ENCODE peak calls at places on chromosome 10, in four cellular contexts. One of them, this sample, is unnamed.

GRCh38 chr10:111117528-111118277 is 40.9 kb downstream of the ADRA2A start:
- DNase-seq in AG09309: no peak
- DNase-seq in BE2C: no peak
- DNase-seq in CD4-positive, CD25-positive, alpha-beta regulatory T cell: no peak
- DNase-seq in this sample: no peak

GRCh38 chr10:33052915-33053810 is 95.1 kb upstream of the ITGB1 start:
- DNase-seq in AG09309: no peak
- DNase-seq in CD4-positive, CD25-positive, alpha-beta regulatory T cell: no peak
- DNase-seq in BE2C: no peak
- DNase-seq in this sample: no peak

GRCh38 chr10:8073696-8074416 is 19.4 kb downstream of the GATA3 start:
- DNase-seq in CD4-positive, CD25-positive, alpha-beta regulatory T cell: no peak
- DNase-seq in AG09309: no peak
- DNase-seq in BE2C: peak
- DNase-seq in this sample: no peak

GRCh38 chr10:1432161-1432560 is 305.2 kb downstream of the ADARB2 start:
- DNase-seq in CD4-positive, CD25-positive, alpha-beta regulatory T cell: no peak
- DNase-seq in AG09309: no peak
- DNase-seq in BE2C: no peak
- DNase-seq in this sample: no peak

GRCh38 chr10:86182150-86182549 is 184.4 kb downstream of the GRID1 start:
- DNase-seq in AG09309: no peak
- DNase-seq in CD4-positive, CD25-positive, alpha-beta regulatory T cell: no peak
- DNase-seq in BE2C: peak
- DNase-seq in this sample: no peak

GRCh38 chr10:67602268-67602950 is 93.6 kb downstream of the CTNNA3 start:
- DNase-seq in AG09309: peak
- DNase-seq in CD4-positive, CD25-positive, alpha-beta regulatory T cell: no peak
- DNase-seq in BE2C: no peak
- DNase-seq in this sample: no peak

GRCh38 chr10:73779539-73780197 is 2.2 kb upstream of the CHCHD1 start:
- DNase-seq in CD4-positive, CD25-positive, alpha-beta regulatory T cell: no peak
- DNase-seq in AG09309: no peak
- DNase-seq in BE2C: no peak
- DNase-seq in this sample: no peak

GRCh38 chr10:21515581-21516269 is 9.8 kb downstream of the SKIDA1 start:
- DNase-seq in CD4-positive, CD25-positive, alpha-beta regulatory T cell: no peak
- DNase-seq in BE2C: no peak
- DNase-seq in AG09309: no peak
- DNase-seq in this sample: no peak

GRCh38 chr10:132036153-132036886 is 29.4 kb upstream of the JAKMIP3 start:
- DNase-seq in AG09309: no peak
- DNase-seq in BE2C: no peak
- DNase-seq in CD4-positive, CD25-positive, alpha-beta regulatory T cell: no peak
- DNase-seq in this sample: peak

GRCh38 chr10:7264313-7264741 is 146.5 kb downstream of the SFMBT2 start:
- DNase-seq in BE2C: peak
- DNase-seq in AG09309: no peak
- DNase-seq in CD4-positive, CD25-positive, alpha-beta regulatory T cell: no peak
- DNase-seq in this sample: no peak

GRCh38 chr10:22556774-22557173 is 157.6 kb downstream of the PIP4K2A start:
- DNase-seq in BE2C: no peak
- DNase-seq in CD4-positive, CD25-positive, alpha-beta regulatory T cell: no peak
- DNase-seq in AG09309: no peak
- DNase-seq in this sample: no peak

GRCh38 chr10:125634606-125635005 is 48.4 kb downstream of the TEX36 start:
- DNase-seq in BE2C: no peak
- DNase-seq in AG09309: no peak
- DNase-seq in CD4-positive, CD25-positive, alpha-beta regulatory T cell: no peak
- DNase-seq in this sample: no peak
- H3K4me3 ChIP-seq in BE2C: no peak
- H3K4me3 ChIP-seq in AG09309: no peak
- H3K4me3 ChIP-seq in CD4-positive, CD25-positive, alpha-beta regulatory T cell: no peak
- H3K4me3 ChIP-seq in this sample: no peak

DNA sequence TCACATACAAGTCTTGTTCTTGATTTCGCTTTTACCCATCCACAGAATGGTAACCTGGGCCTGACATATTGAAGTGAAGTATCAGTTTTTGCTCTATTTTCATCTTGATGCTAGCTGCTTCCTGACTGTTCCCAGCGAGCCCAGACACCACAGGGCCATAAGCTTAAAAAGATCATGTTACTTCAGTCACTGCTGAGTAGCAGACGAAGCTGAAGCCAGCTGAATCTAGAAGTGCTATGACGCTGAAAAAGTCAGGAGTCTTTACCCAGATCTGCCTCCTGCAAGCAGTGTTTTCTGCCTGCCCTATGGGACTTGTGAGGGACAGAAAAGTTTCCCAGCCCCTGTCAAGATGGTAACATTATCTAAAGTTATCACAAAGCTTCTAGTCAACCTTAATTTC is 2.7 kb upstream of the PRXL2A start:
- DNase-seq in CD4-positive, CD25-positive, alpha-beta regulatory T cell: no peak
- DNase-seq in AG09309: no peak
- DNase-seq in BE2C: no peak
- DNase-seq in this sample: no peak
- H3K4me3 ChIP-seq in CD4-positive, CD25-positive, alpha-beta regulatory T cell: no peak
- H3K4me3 ChIP-seq in AG09309: no peak
- H3K4me3 ChIP-seq in BE2C: no peak
- H3K4me3 ChIP-seq in this sample: no peak

GRCh38 chr10:4051408-4052151 is 266.6 kb upstream of the KLF6 start:
- DNase-seq in AG09309: no peak
- DNase-seq in CD4-positive, CD25-positive, alpha-beta regulatory T cell: no peak
- DNase-seq in BE2C: no peak
- DNase-seq in this sample: no peak
- H3K4me3 ChIP-seq in AG09309: no peak
- H3K4me3 ChIP-seq in CD4-positive, CD25-positive, alpha-beta regulatory T cell: no peak
- H3K4me3 ChIP-seq in BE2C: no peak
- H3K4me3 ChIP-seq in this sample: no peak

GRCh38 chr10:72079356-72079755 is 9.0 kb downstream of the SPOCK2 start:
- DNase-seq in CD4-positive, CD25-positive, alpha-beta regulatory T cell: peak
- DNase-seq in BE2C: no peak
- DNase-seq in AG09309: no peak
- DNase-seq in this sample: no peak
- H3K4me3 ChIP-seq in CD4-positive, CD25-positive, alpha-beta regulatory T cell: peak
- H3K4me3 ChIP-seq in BE2C: no peak
- H3K4me3 ChIP-seq in AG09309: no peak
- H3K4me3 ChIP-seq in this sample: no peak

DNA sequence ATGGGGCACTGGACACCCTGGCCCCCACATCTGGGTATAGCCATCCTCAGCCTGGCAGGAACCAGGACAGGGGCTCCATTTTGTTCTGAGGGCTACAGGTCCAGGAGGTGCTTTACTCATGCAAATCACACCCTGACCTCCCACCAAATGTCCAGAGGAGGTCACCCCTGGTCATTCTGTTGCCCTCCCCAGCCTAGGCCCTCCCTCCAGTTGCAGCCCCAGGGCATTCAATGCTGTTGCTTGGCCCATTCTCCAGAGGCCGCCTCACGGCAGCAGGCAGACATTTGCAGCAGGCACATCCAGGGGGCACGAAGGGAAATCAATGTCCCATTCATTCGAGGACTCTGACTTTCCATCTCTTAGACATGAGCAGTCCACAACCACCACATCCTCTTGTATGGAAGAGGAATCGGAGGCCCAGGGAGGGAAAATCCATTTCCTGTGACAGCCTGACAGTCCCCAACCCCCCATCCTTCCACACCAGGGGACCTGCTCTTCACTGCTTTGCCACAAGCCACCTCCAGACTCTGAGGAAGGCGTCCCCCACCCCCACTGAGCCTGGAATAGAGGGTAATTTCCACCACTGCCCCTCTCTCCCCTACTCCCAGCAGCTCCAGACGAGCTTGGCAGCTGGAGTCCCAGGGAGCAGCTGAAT is 76.2 kb upstream of the UNC5B start:
- DNase-seq in CD4-positive, CD25-positive, alpha-beta regulatory T cell: no peak
- DNase-seq in AG09309: no peak
- DNase-seq in BE2C: no peak
- DNase-seq in this sample: no peak
- H3K4me3 ChIP-seq in CD4-positive, CD25-positive, alpha-beta regulatory T cell: no peak
- H3K4me3 ChIP-seq in AG09309: no peak
- H3K4me3 ChIP-seq in BE2C: no peak
- H3K4me3 ChIP-seq in this sample: no peak

DNA sequence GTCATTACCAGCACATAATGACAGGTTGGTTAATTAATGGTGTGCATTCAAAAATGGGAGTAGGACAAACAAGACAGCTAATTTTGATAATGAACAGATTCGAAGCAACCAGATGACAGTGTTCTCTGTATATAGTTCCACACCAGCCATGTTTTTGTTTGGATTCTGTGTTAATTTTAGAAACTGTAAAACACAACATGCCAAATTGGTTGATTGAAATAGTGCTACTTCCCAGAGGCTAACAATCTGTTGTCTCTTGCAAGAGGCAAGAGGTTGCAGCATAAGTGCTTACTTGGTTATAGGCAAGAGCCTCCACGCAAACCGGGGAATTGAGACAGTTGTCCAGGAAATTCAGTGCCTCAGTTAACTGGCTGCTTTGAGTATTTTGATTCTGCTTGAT is 170.2 kb upstream of the HABP2 start:
- DNase-seq in CD4-positive, CD25-positive, alpha-beta regulatory T cell: no peak
- DNase-seq in AG09309: no peak
- DNase-seq in BE2C: no peak
- DNase-seq in this sample: no peak
- H3K4me3 ChIP-seq in CD4-positive, CD25-positive, alpha-beta regulatory T cell: peak
- H3K4me3 ChIP-seq in AG09309: peak
- H3K4me3 ChIP-seq in BE2C: no peak
- H3K4me3 ChIP-seq in this sample: no peak

GRCh38 chr10:27618906-27619305 is 114.8 kb downstream of the RAB18 start:
- DNase-seq in AG09309: peak
- DNase-seq in BE2C: no peak
- DNase-seq in CD4-positive, CD25-positive, alpha-beta regulatory T cell: no peak
- DNase-seq in this sample: no peak

GRCh38 chr10:27619329-27619728 is 115.2 kb downstream of the RAB18 start:
- DNase-seq in BE2C: no peak
- DNase-seq in CD4-positive, CD25-positive, alpha-beta regulatory T cell: no peak
- DNase-seq in AG09309: no peak
- DNase-seq in this sample: no peak

GRCh38 chr10:27618036-27618615 is 114.0 kb downstream of the RAB18 start:
- DNase-seq in AG09309: no peak
- DNase-seq in BE2C: no peak
- DNase-seq in CD4-positive, CD25-positive, alpha-beta regulatory T cell: no peak
- DNase-seq in this sample: no peak

GRCh38 chr10:27621441-27621840 is 117.3 kb downstream of the RAB18 start:
- DNase-seq in CD4-positive, CD25-positive, alpha-beta regulatory T cell: no peak
- DNase-seq in AG09309: no peak
- DNase-seq in BE2C: no peak
- DNase-seq in this sample: no peak

GRCh38 chr10:27620425-27621397 is 116.6 kb downstream of the RAB18 start:
- DNase-seq in AG09309: peak
- DNase-seq in BE2C: no peak
- DNase-seq in CD4-positive, CD25-positive, alpha-beta regulatory T cell: no peak
- DNase-seq in this sample: no peak
- H3K4me3 ChIP-seq in AG09309: no peak
- H3K4me3 ChIP-seq in BE2C: no peak
- H3K4me3 ChIP-seq in CD4-positive, CD25-positive, alpha-beta regulatory T cell: no peak
- H3K4me3 ChIP-seq in this sample: no peak

GRCh38 chr10:127194598-127194997 is 1.8 kb downstream of the INSYN2A start:
- DNase-seq in CD4-positive, CD25-positive, alpha-beta regulatory T cell: no peak
- DNase-seq in AG09309: no peak
- DNase-seq in BE2C: no peak
- DNase-seq in this sample: no peak

GRCh38 chr10:127195571-127196226 is 692 bp downstream of the INSYN2A start:
- DNase-seq in AG09309: no peak
- DNase-seq in BE2C: no peak
- DNase-seq in CD4-positive, CD25-positive, alpha-beta regulatory T cell: no peak
- DNase-seq in this sample: no peak

GRCh38 chr10:127196955-127197432 is 603 bp upstream of the INSYN2A start:
- DNase-seq in AG09309: no peak
- DNase-seq in CD4-positive, CD25-positive, alpha-beta regulatory T cell: no peak
- DNase-seq in BE2C: no peak
- DNase-seq in this sample: no peak

GRCh38 chr10:127196227-127196954 is at the start of gene INSYN2A:
- DNase-seq in BE2C: peak
- DNase-seq in CD4-positive, CD25-positive, alpha-beta regulatory T cell: no peak
- DNase-seq in AG09309: no peak
- DNase-seq in this sample: no peak

DNA sequence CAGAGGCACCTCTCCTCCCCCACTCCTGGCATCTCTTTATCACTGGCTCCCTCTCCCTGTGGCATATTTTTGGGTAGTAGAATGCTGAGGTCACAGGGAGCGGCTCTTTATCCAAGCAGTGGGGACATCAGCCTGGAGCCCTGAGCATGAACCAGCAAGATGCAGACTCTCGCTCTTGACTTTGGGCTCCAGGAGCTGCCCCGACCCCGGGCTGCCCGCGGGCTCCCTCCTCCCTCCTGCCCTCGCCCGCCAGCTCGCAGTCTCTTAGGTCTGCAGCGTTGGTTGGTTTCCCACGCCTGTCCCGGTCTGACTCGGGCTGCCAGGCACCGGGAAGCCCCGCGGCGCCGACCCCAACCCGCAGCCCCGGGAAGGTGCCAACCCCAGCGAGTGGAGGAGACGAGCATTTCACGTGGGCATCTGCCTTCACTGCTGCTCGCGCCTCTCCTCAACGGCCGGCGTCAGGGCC is 1.3 kb downstream of the INSYN2A start:
- DNase-seq in AG09309: no peak
- DNase-seq in BE2C: no peak
- DNase-seq in CD4-positive, CD25-positive, alpha-beta regulatory T cell: no peak
- DNase-seq in this sample: no peak
- H3K4me3 ChIP-seq in AG09309: peak
- H3K4me3 ChIP-seq in BE2C: no peak
- H3K4me3 ChIP-seq in CD4-positive, CD25-positive, alpha-beta regulatory T cell: no peak
- H3K4me3 ChIP-seq in this sample: no peak

DNA sequence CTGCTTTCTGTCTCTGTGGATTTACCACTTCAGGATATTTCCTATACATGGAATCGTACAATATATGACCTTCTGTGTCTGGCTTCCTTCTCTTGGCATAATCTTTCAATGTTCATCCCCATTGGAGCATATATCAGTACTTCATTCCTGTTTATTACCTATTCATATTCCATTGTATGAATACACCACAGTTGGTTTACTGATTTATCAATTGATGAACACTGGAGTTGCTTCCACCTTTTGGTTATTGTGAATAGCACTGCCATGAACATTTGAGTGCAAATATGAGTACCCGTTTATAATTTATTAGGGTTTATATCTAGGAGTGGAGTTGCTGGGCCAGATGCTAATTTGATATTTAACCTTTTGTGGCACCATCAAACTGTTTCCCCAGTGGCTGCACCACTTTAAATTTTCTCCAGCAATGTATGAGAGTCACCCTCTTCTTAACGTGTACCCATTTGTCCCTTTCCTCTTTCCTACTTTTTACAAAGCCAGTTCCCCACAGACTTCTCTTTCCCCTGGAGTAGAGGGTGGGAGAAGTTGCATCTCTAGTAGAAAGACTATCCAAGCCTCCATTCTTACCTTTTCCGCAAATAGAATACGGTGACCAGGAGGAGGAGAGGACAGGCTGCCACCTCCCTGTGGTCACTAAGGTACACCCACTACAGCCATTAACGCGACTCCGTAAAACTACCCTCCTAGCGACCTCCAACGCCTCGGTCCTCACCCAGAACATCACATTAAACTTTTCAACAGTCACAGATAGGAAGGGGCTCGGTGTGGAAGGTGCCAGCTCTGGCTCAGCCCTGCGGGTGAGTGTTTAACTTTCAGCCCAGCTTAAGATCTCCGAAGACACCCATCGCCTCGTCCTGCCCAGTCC is 25.6 kb downstream of the SCD start:
- DNase-seq in CD4-positive, CD25-positive, alpha-beta regulatory T cell: no peak
- DNase-seq in BE2C: no peak
- DNase-seq in AG09309: no peak
- DNase-seq in this sample: no peak
- H3K4me3 ChIP-seq in CD4-positive, CD25-positive, alpha-beta regulatory T cell: peak
- H3K4me3 ChIP-seq in BE2C: peak
- H3K4me3 ChIP-seq in AG09309: peak
- H3K4me3 ChIP-seq in this sample: peak